ENCODE peak calls at places on chromosomes 1 and 21, in ten cellular contexts. T is kidney, F is fibroblast of villous mesenchyme, M is NB4, Y is H7, I is PC-3, Z is aorta, Q is thoracic aorta, P is GM06990, N is cardiac muscle cell. U is an unnamed sample.

GRCh38 chr1:19869929-19870328 is 12.3 kb upstream of the OTUD3 start:
- DNase-seq in Q (no peak), N (peak), F (peak), I (peak), T (no peak), Z (no peak), Y (no peak), P (no peak), M (no peak), U (no peak)

GRCh38 chr1:1058088-1058905 is 15.8 kb downstream of the RNF223 start:
- DNase-seq in Z (no peak), P (no peak), T (no peak), Q (no peak), Y (peak), F (no peak), N (no peak), I (peak), M (no peak), U (no peak)

GRCh38 chr1:201229095-201229494 is 38.5 kb downstream of the IGFN1 start:
- DNase-seq in N (no peak), F (no peak), I (no peak), Z (no peak), M (no peak), Y (peak), P (no peak), T (no peak), Q (no peak), U (no peak)

GRCh38 chr1:172496678-172497077 is 36.3 kb upstream of the SUCO start:
- DNase-seq in T (no peak), Y (no peak), Z (no peak), P (no peak), M (no peak), F (no peak), N (peak), I (no peak), Q (no peak), U (no peak)

GRCh38 chr1:34851431-34852105 is 8.0 kb downstream of the SMIM12 start:
- DNase-seq in I (peak), M (no peak), Z (peak), N (peak), F (peak), T (peak), P (no peak), Y (no peak), Q (peak), U (no peak)

GRCh38 chr1:114323959-114324825 is 170.5 kb upstream of the SYT6 start:
- DNase-seq in M (no peak), I (no peak), Q (no peak), T (no peak), Z (no peak), Y (no peak), P (no peak), N (no peak), F (no peak), U (no peak)

GRCh38 chr1:76198452-76198851 is 123.9 kb downstream of the ST6GALNAC3 start:
- DNase-seq in Y (no peak), P (no peak), M (no peak), T (no peak), N (peak), I (no peak), F (no peak), Q (no peak), Z (no peak), U (no peak)

GRCh38 chr1:213448360-213448759 is 397.3 kb downstream of the RPS6KC1 start:
- DNase-seq in M (no peak), Y (no peak), T (peak), I (no peak), P (no peak), N (no peak), Z (no peak), Q (no peak), F (no peak), U (no peak)

GRCh38 chr21:33976082-33976979 is 60.7 kb upstream of the ATP5PO start:
- DNase-seq in M (peak), N (peak), T (no peak), Z (peak), Q (no peak), I (peak), F (peak), Y (peak), P (peak), U (peak)

GRCh38 chr1:60984066-60984799 is 98.1 kb upstream of the NFIA start:
- DNase-seq in Z (peak), T (peak), F (peak), P (no peak), N (peak), I (peak), M (no peak), Y (no peak), Q (no peak), U (no peak)

GRCh38 chr21:42781981-42782722 is 97.2 kb downstream of the WDR4 start:
- DNase-seq in P (no peak), Y (peak), Q (no peak), Z (no peak), F (no peak), M (no peak), T (peak), N (no peak), I (no peak), U (no peak)

GRCh38 chr21:42784276-42784675 is 95.1 kb downstream of the WDR4 start:
- DNase-seq in T (peak), Y (peak), Q (no peak), I (no peak), M (no peak), P (no peak), Z (no peak), F (no peak), N (no peak), U (no peak)

GRCh38 chr21:42779431-42779861 is 99.9 kb downstream of the WDR4 start:
- DNase-seq in Q (no peak), Z (no peak), I (no peak), N (no peak), F (no peak), Y (peak), T (peak), P (no peak), M (no peak), U (no peak)

GRCh38 chr21:42782723-42783247 is 96.6 kb downstream of the WDR4 start:
- DNase-seq in P (no peak), T (no peak), Y (peak), N (no peak), M (no peak), Z (no peak), F (no peak), Q (no peak), I (no peak), U (no peak)

GRCh38 chr21:42781150-42781980 is 98.0 kb downstream of the WDR4 start:
- DNase-seq in Z (no peak), P (no peak), M (no peak), T (peak), F (peak), Y (peak), I (peak), Q (no peak), N (peak), U (no peak)
- H3K4me3 ChIP-seq in Z (no peak), P (no peak), M (no peak), T (peak), F (peak), Y (peak), I (peak), Q (peak), N (peak), U (no peak)

GRCh38 chr21:25421327-25422028 is 185.8 kb downstream of the MRPL39 start:
- DNase-seq in F (peak), I (peak), Z (no peak), P (peak), Q (no peak), T (no peak), Y (peak), M (peak), N (peak), U (peak)
- H3K4me3 ChIP-seq in F (no peak), I (no peak), Z (no peak), P (peak), Q (no peak), T (no peak), Y (no peak), M (no peak), N (no peak), U (no peak)

GRCh38 chr1:37680933-37681332 is 11.4 kb upstream of the CDCA8 start:
- DNase-seq in F (no peak), Y (no peak), Q (no peak), N (no peak), T (no peak), I (no peak), M (no peak), P (no peak), Z (no peak), U (no peak)

GRCh38 chr1:37673920-37674319 is 18.4 kb upstream of the CDCA8 start:
- DNase-seq in N (no peak), T (peak), I (no peak), P (no peak), F (no peak), Z (no peak), Y (no peak), M (no peak), Q (no peak), U (peak)

GRCh38 chr1:37671261-37671660 is 21.1 kb upstream of the CDCA8 start:
- DNase-seq in F (no peak), N (no peak), T (no peak), Q (no peak), P (no peak), Z (no peak), M (no peak), Y (no peak), I (no peak), U (no peak)

GRCh38 chr1:37677808-37678207 is 14.5 kb upstream of the CDCA8 start:
- DNase-seq in M (no peak), Y (no peak), F (no peak), Q (no peak), I (no peak), P (no peak), T (no peak), N (no peak), Z (no peak), U (no peak)

GRCh38 chr1:37676281-37677243 is 15.8 kb upstream of the CDCA8 start:
- DNase-seq in I (no peak), Y (no peak), Q (no peak), F (peak), Z (no peak), T (no peak), M (no peak), P (peak), N (no peak), U (no peak)
- H3K4me3 ChIP-seq in I (no peak), Y (no peak), Q (no peak), F (no peak), Z (no peak), T (no peak), M (no peak), P (no peak), N (no peak), U (no peak)

DNA sequence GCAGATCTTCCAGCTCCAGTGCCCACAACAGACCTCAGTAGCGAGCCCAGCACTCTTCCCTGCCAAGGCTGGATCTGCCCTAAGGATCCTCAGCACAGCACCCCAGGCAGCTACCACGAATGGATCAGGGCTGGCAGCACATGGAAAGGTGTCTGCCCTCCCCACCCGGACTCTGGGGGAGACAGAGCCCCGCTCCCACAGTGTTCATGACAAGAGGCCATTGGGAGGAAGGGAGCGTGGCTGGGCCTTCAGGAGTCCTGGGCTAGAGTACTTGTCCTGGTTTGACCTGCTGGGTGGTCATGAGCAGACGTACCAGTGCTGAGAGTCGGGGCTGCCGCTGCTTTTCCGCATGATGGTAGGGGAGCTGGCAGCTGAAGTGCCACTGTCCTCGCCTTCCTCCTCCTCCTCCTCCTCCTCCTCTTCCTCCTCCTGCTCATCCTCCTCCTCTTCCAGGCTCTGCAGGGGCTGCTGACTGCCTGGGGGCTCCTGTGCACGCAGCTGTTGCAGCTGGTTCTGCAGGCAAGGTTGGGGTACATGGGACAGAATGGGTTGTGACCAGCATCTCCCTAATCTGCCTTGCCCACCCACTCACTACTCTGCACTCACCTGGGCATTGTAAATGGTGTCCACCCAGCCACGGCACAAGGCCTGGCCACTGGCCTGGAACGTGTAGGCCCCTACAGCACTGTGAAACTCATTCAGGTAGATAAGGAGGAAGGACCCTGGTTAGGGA is 2.9 kb upstream of the TNFRSF25 start:
- DNase-seq in I (no peak), N (no peak), T (peak), Q (no peak), F (no peak), Y (no peak), Z (no peak), M (no peak), P (no peak), U (no peak)
- H3K4me3 ChIP-seq in I (no peak), N (no peak), T (no peak), Q (no peak), F (no peak), Y (no peak), Z (no peak), M (no peak), P (no peak), U (no peak)

DNA sequence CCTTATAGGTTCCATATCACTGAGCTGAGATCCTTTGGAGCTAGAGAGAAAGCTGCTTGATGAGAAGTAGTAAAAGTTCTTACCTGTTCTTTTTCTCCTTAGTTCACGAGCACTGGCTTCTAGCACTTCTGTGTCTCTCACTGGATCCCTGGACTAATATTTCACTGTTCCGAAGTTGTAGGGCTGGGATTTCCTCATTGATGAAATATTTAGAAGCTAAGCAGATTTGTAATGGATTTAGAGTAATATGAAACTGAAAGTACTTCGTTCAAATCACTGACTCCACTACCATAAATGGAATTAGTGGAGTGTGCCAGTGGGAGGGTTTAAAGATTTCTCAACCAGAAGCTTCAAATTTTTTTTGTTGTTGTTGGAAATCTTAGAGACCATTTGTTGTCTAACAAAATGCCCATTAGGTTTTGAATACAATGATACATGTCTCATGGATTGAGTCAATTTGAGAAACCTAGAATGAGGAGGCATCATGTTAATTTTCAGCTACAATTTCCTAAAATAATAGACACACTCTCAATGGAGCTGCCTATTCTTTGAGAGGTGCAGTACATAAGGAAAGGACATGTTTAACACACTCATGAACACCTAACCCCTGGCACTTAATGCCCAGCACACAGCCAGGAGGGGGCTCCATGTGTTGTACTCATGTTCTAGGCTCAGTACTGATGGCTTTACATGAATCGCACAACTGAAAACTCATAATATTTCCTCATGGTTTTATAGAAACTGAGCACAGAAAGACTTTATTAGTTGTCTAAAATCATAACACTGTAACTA is at the start of gene GBP1:
- DNase-seq in Z (no peak), I (peak), T (no peak), P (peak), N (peak), F (peak), Y (no peak), M (no peak), Q (no peak), U (peak)
- H3K4me3 ChIP-seq in Z (peak), I (peak), T (peak), P (peak), N (no peak), F (peak), Y (no peak), M (no peak), Q (peak), U (peak)

GRCh38 chr21:29737188-29737587 is 202.6 kb downstream of the GRIK1 start:
- DNase-seq in N (no peak), F (no peak), Y (no peak), M (no peak), P (no peak), Q (no peak), T (no peak), Z (no peak), I (no peak), U (no peak)
- H3K4me3 ChIP-seq in N (no peak), F (no peak), Y (no peak), M (no peak), P (no peak), Q (no peak), T (no peak), Z (no peak), I (no peak), U (no peak)

DNA sequence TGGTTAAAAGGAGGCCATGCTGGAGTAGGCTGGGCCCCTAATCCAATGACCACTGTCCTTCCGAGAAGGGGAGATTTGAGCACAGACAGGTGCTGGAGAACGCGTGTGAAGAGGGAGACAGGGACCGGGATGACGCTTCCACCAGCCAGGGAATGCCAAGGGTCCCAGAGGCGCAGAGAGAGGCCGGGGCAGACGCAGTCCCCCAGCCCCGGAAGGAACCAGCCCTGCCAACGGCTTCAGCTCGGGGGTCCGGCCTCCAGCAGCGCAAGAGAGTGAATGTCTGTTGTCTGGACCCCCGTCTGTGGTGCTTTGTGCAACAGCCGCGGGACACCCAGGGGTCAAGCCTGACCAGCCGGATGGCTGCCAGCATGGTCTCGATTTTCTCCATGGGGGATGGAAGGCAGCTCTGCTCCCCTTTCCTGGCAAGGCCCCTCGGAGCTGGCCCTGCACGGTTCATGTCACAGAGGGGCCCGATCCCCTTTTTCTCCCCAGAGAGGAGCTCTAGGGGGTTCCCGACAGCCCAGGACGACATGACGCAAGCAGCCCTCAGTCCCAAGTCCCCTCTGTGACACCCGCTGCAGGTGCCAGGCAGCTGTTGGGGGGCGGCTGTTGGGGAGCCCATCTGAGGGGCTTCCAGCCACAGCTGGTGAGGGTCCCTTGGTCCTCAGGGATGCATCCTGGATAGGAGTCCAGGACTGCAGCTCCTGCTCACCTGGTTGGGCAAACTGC is 73.5 kb downstream of the SIK1 start:
- DNase-seq in Y (no peak), T (no peak), P (peak), F (no peak), M (no peak), Q (no peak), Z (no peak), N (no peak), I (no peak), U (no peak)
- H3K4me3 ChIP-seq in Y (no peak), T (no peak), P (peak), F (no peak), M (no peak), Q (no peak), Z (no peak), N (no peak), I (no peak), U (no peak)